ENCODE peak calls at places on chromosomes 5 and 9, in eight cellular contexts. R is colonic mucosa, Q is GM23338, P is testis, H is mesendoderm, N is MM.1S, K is mesenchymal stem cell, V is lung. B is an unnamed sample.

GRCh38 chr5:17445185-17445584 is 52.8 kb upstream of the TAF11L2 start:
- DNase-seq in R (peak; percentile 68), Q (no peak), P (no peak), H (no peak), N (no peak), K (no peak), V (no peak), B (no peak)

GRCh38 chr9:76456202-76456926 is 2.6 kb upstream of the GCNT1 start:
- DNase-seq in R (peak; percentile 90), Q (peak; percentile 72), P (no peak), H (peak; percentile 88), N (peak; percentile 71), K (peak; percentile 71), V (no peak), B (peak; percentile 33)

GRCh38 chr5:68086857-68087256 is 128.7 kb upstream of the PIK3R1 start:
- DNase-seq in R (peak; percentile 28), Q (no peak), P (peak; percentile 66), H (no peak), N (no peak), K (peak; percentile 28), V (no peak), B (no peak)

GRCh38 chr5:134851307-134851923 is 5.6 kb downstream of the C5orf24 start:
- DNase-seq in R (no peak), Q (no peak), P (peak; percentile 49), H (peak; percentile 14), N (no peak), K (peak; percentile 44), V (no peak), B (no peak)

GRCh38 chr9:77864096-77864889 is 167.3 kb downstream of the GNAQ start:
- DNase-seq in R (no peak), Q (no peak), P (no peak), H (no peak), N (no peak), K (peak; percentile 50), V (no peak), B (no peak)

GRCh38 chr5:125302577-125302976 is 556.1 kb upstream of the ZNF608 start:
- DNase-seq in R (no peak), Q (no peak), P (no peak), H (no peak), N (no peak), K (no peak), V (no peak), B (no peak)

GRCh38 chr5:158899792-158900191 is 199.9 kb downstream of the EBF1 start:
- DNase-seq in R (peak; percentile 19), Q (no peak), P (peak; percentile 66), H (no peak), N (no peak), K (no peak), V (peak; percentile 31), B (no peak)

GRCh38 chr5:115190388-115190787 is 20.7 kb upstream of the TRIM36 start:
- DNase-seq in R (peak; percentile 46), Q (no peak), P (no peak), H (no peak), N (no peak), K (no peak), V (no peak), B (no peak)

GRCh38 chr5:23571059-23571458 is 63.6 kb downstream of the PRDM9 start:
- DNase-seq in R (no peak), Q (no peak), P (no peak), H (no peak), N (no peak), K (no peak), V (no peak), B (no peak)

GRCh38 chr9:121956808-121957207 is 136.3 kb downstream of the TTLL11 start:
- DNase-seq in R (no peak), Q (no peak), P (no peak), H (no peak), N (no peak), K (no peak), V (no peak), B (no peak)

GRCh38 chr5:169768416-169768815 is 131.3 kb downstream of the DOCK2 start:
- DNase-seq in R (no peak), Q (peak; percentile 21), P (no peak), H (no peak), N (no peak), K (no peak), V (no peak), B (no peak)

GRCh38 chr9:88829276-88829675 is 162.0 kb upstream of the S1PR3 start:
- DNase-seq in R (no peak), Q (no peak), P (no peak), H (no peak), N (no peak), K (no peak), V (no peak), B (no peak)

GRCh38 chr5:141692919-141693848 is 11.2 kb upstream of the ARAP3 start:
- DNase-seq in R (no peak), Q (peak; percentile 33), P (no peak), H (no peak), N (no peak), K (peak; percentile 32), V (no peak), B (peak; percentile 68)

GRCh38 chr9:131237931-131238401 is 38.3 kb downstream of the FAM78A start:
- DNase-seq in R (peak; percentile 72), Q (peak; percentile 76), P (peak; percentile 57), H (peak; percentile 67), N (peak; percentile 93), K (peak; percentile 69), V (peak; percentile 73), B (peak; percentile 61)

GRCh38 chr9:29697011-29697410 is 2123.7 kb upstream of the C9orf72 start:
- DNase-seq in R (no peak), Q (no peak), P (no peak), H (no peak), N (no peak), K (peak; percentile 48), V (no peak), B (no peak)

GRCh38 chr5:81044868-81045267 is 84.7 kb downstream of the RASGRF2 start:
- DNase-seq in R (no peak), Q (no peak), P (no peak), H (no peak), N (no peak), K (no peak), V (no peak), B (no peak)

GRCh38 chr5:133389066-133389590 is 223.2 kb downstream of the FSTL4 start:
- DNase-seq in R (no peak), Q (no peak), P (no peak), H (no peak), N (no peak), K (no peak), V (no peak), B (no peak)

GRCh38 chr9:130639866-130640555 is 24.4 kb upstream of the PRDM12 start:
- DNase-seq in R (no peak), Q (no peak), P (no peak), H (no peak), N (no peak), K (no peak), V (no peak), B (no peak)

GRCh38 chr5:160287378-160288051 is 24.8 kb downstream of the CCNJL start:
- DNase-seq in R (peak; percentile 50), Q (peak; percentile 97), P (peak; percentile 91), H (peak; percentile 95), N (no peak), K (peak; percentile 67), V (peak; percentile 91), B (no peak)

GRCh38 chr5:35938518-35939227 is at the start of gene CAPSL:
- DNase-seq in R (peak; percentile 27), Q (peak; percentile 98), P (peak; percentile 84), H (peak; percentile 98), N (peak; percentile 32), K (peak; percentile 87), V (peak; percentile 74), B (no peak)

GRCh38 chr5:150234606-150235547 is 45.0 kb downstream of the SLC6A7 start:
- DNase-seq in R (no peak), Q (no peak), P (no peak), H (no peak), N (no peak), K (no peak), V (no peak), B (no peak)

GRCh38 chr5:95081500-95082355 is 203.2 kb downstream of the MCTP1 start:
- DNase-seq in R (no peak), Q (peak; percentile 54), P (peak; percentile 32), H (peak; percentile 50), N (peak; percentile 70), K (peak; percentile 95), V (peak; percentile 52), B (no peak)

GRCh38 chr5:167415779-167416761 is 875.4 kb upstream of the WWC1 start:
- DNase-seq in R (no peak), Q (no peak), P (no peak), H (no peak), N (no peak), K (no peak), V (no peak), B (no peak)

GRCh38 chr5:8005416-8005815 is 136.5 kb downstream of the MTRR start:
- DNase-seq in R (peak; percentile 33), Q (no peak), P (no peak), H (no peak), N (no peak), K (no peak), V (no peak), B (no peak)

GRCh38 chr5:138724470-138725146 is 28.6 kb upstream of the CTNNA1 start:
- DNase-seq in R (no peak), Q (peak; percentile 35), P (no peak), H (peak; percentile 72), N (no peak), K (peak; percentile 16), V (peak; percentile 42), B (no peak)

DNA sequence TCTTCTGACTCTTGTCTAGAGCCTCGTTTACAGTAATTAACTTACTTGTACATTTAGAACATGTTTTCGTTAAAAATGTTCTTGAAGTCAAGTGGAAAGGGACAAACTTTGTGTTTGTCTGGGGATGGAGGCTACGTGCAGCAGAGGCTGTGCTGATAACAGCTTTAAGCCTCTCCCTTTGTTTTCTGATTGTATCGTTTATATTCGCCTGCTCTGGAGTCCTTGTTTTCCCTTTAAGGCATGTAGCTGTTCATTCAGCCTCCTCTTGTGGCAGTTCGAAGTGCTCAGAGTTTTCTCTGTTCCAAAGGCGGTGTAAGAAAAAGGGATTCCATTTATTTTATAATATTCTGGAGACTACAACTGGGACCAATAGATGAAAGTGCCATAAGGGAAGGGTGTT is 1.9 kb downstream of the SLC36A1 start:
- DNase-seq in R (no peak), Q (no peak), P (no peak), H (no peak), N (no peak), K (no peak), V (no peak), B (no peak)
- H3K4me3 ChIP-seq in R (no peak overlapping the region), Q (no peak overlapping the region), P (peak overlapping the region; percentile 90), H (no peak overlapping the region), N (no peak overlapping the region), K (no peak overlapping the region), V (no peak overlapping the region), B (no peak overlapping the region)

GRCh38 chr5:93192107-93192506 is 388.9 kb downstream of the NR2F1-AS1 start:
- DNase-seq in R (no peak), Q (no peak), P (no peak), H (no peak), N (no peak), K (peak; percentile 96), V (no peak), B (no peak)
- H3K4me1 ChIP-seq in R (no peaks in the 10 kb centered on the region), Q (no peaks in the 10 kb centered on the region), P (no peaks in the 10 kb centered on the region), H (no peaks in the 10 kb centered on the region), N (peaks cover 10% of the 10 kb centered on the region), K (peaks cover 9% of the 10 kb centered on the region), V (peaks cover 2% of the 10 kb centered on the region), B (no peaks in the 10 kb centered on the region)

GRCh38 chr9:93065321-93065720 is 6.8 kb downstream of the SUSD3 start:
- DNase-seq in R (no peak), Q (no peak), P (no peak), H (no peak), N (no peak), K (no peak), V (no peak), B (no peak)
- H3K27ac ChIP-seq in R (no peak overlapping the region), Q (no peak overlapping the region), P (no peak overlapping the region), H (no peak overlapping the region), N (no peak overlapping the region), K (no peak overlapping the region), V (no peak overlapping the region), B (peak overlapping the region; percentile 89)

GRCh38 chr5:127290019-127290945 is at the start of gene MEGF10:
- DNase-seq in R (peak; percentile 35), Q (peak; percentile 89), P (peak; percentile 69), H (peak; percentile 87), N (peak; percentile 36), K (peak; percentile 46), V (no peak), B (no peak)
- H3K4me3 ChIP-seq in R (peak within 1 kb of the TSS; percentile 23), Q (peak within 1 kb of the TSS; percentile 90), P (peak within 1 kb of the TSS; percentile 62), H (peak within 1 kb of the TSS; percentile 62), N (peak within 1 kb of the TSS; percentile 48), K (peak within 1 kb of the TSS; percentile 71), V (no peak within 1 kb of the TSS), B (no peak within 1 kb of the TSS)